ENCODE peak calls at places on chromosomes 2 and 18, in nine cellular contexts. K, P, T, N, J, Z, U, D and L are unnamed samples.

GRCh38 chr2:188452084-188452483 is 160.4 kb downstream of the GULP1 start:
- DNase-seq in K (no peak), P (no peak), T (no peak), N (peak), J (no peak), Z (no peak), U (no peak), D (no peak), L (no peak)

GRCh38 chr2:239379641-239380170 is 21.1 kb downstream of the HDAC4 start:
- DNase-seq in K (no peak), P (no peak), T (no peak), N (no peak), J (no peak), Z (no peak), U (peak), D (no peak), L (no peak)

GRCh38 chr18:53698907-53699306 is 525.6 kb downstream of the MBD2 start:
- DNase-seq in K (peak), P (no peak), T (no peak), N (peak), J (no peak), Z (peak), U (no peak), D (no peak), L (no peak)

GRCh38 chr2:163852616-163853015 is 116.8 kb upstream of the FIGN start:
- DNase-seq in K (no peak), P (no peak), T (no peak), N (peak), J (no peak), Z (no peak), U (no peak), D (no peak), L (no peak)

GRCh38 chr2:200279857-200280256 is 26.6 kb upstream of the SPATS2L start:
- DNase-seq in K (no peak), P (no peak), T (no peak), N (peak), J (no peak), Z (no peak), U (no peak), D (no peak), L (no peak)

GRCh38 chr2:39027427-39027826 is 93.4 kb downstream of the SOS1 start:
- DNase-seq in K (no peak), P (no peak), T (no peak), N (no peak), J (no peak), Z (peak), U (no peak), D (no peak), L (no peak)

GRCh38 chr2:128563348-128563687 is 244.7 kb upstream of the HS6ST1 start:
- DNase-seq in K (peak), P (no peak), T (no peak), N (peak), J (no peak), Z (no peak), U (no peak), D (no peak), L (no peak)

GRCh38 chr18:47080872-47081271 is 45.5 kb upstream of the ELOA2 start:
- DNase-seq in K (no peak), P (no peak), T (no peak), N (no peak), J (no peak), Z (no peak), U (no peak), D (no peak), L (no peak)

GRCh38 chr2:212295571-212295970 is 243.0 kb downstream of the ERBB4 start:
- DNase-seq in K (no peak), P (no peak), T (no peak), N (no peak), J (no peak), Z (no peak), U (no peak), D (no peak), L (no peak)

GRCh38 chr18:63319383-63320040 is at the start of gene BCL2:
- DNase-seq in K (no peak), P (peak), T (no peak), N (peak), J (peak), Z (peak), U (no peak), D (peak), L (no peak)

GRCh38 chr2:31384351-31384750 is 30.2 kb downstream of the XDH start:
- DNase-seq in K (peak), P (no peak), T (no peak), N (peak), J (no peak), Z (no peak), U (no peak), D (peak), L (no peak)

GRCh38 chr2:227471924-227472264 is at the start of gene AGFG1:
- DNase-seq in K (no peak), P (peak), T (peak), N (peak), J (peak), Z (peak), U (peak), D (peak), L (no peak)

GRCh38 chr18:21163647-21164625 is 52.3 kb upstream of the ROCK1 start:
- DNase-seq in K (peak), P (no peak), T (no peak), N (peak), J (no peak), Z (no peak), U (no peak), D (peak), L (no peak)

GRCh38 chr2:156341482-156342251 is 9.1 kb upstream of the NR4A2 start:
- DNase-seq in K (peak), P (peak), T (peak), N (peak), J (peak), Z (peak), U (peak), D (peak), L (no peak)

GRCh38 chr18:55405655-55406373 is 182.2 kb downstream of the TCF4 start:
- DNase-seq in K (peak), P (peak), T (no peak), N (peak), J (no peak), Z (peak), U (no peak), D (peak), L (no peak)

GRCh38 chr2:29343830-29344229 is 228.6 kb downstream of the CLIP4 start:
- DNase-seq in K (no peak), P (no peak), T (no peak), N (no peak), J (no peak), Z (no peak), U (no peak), D (no peak), L (no peak)